ENCODE peak calls at places on chromosome 19, in seven cellular contexts. I is tibial nerve, V is fibroblast of mammary gland, E is GM23248, D is thyroid gland, Q is right atrium auricular region, F is cardiac muscle cell. S is an unnamed sample.
A peak's percentile ranks its signal among the peaks of the same experiment; 100 is the strongest.

GRCh38 chr19:48403606-48404005 is 10.1 kb downstream of the GRIN2D start:
- DNase-seq in I (no peak), Q (no peak), F (peak; percentile 77), D (peak; percentile 36), V (peak; percentile 61), E (peak; percentile 65), S (peak; percentile 51)

GRCh38 chr19:24140099-24140498 is 53.1 kb downstream of the ZNF254 start:
- DNase-seq in V (peak; percentile 84), F (no peak), E (peak; percentile 40), I (no peak), Q (no peak), D (peak; percentile 15), S (peak; percentile 62)

GRCh38 chr19:7888145-7888825 is at the start of gene LRRC8E:
- DNase-seq in D (peak; percentile 74), F (peak; percentile 76), V (peak; percentile 60), I (no peak), E (peak; percentile 88), Q (no peak), S (peak; percentile 43)

GRCh38 chr19:39870171-39870971 is 24.2 kb upstream of the FBL start:
- DNase-seq in E (no peak), V (no peak), Q (no peak), I (no peak), D (no peak), F (peak; percentile 11), S (no peak)

GRCh38 chr19:19747357-19748220 is 14.7 kb upstream of the ZNF14 start:
- DNase-seq in E (no peak), I (no peak), F (no peak), D (no peak), Q (peak; percentile 52), V (no peak), S (no peak)

GRCh38 chr19:17460372-17461230 is at the start of gene NXNL1:
- DNase-seq in F (no peak), Q (no peak), E (no peak), D (no peak), V (no peak), I (no peak), S (no peak)

GRCh38 chr19:2391118-2391725 is 31.2 kb downstream of the TMPRSS9 start:
- DNase-seq in Q (no peak), E (peak; percentile 84), V (peak; percentile 80), I (peak; percentile 55), D (peak; percentile 18), F (peak; percentile 66), S (peak; percentile 82)

GRCh38 chr19:4171676-4172075 is 10.7 kb downstream of the SIRT6 start:
- DNase-seq in Q (no peak), V (no peak), F (no peak), I (no peak), D (no peak), E (no peak), S (no peak)

GRCh38 chr19:3357731-3358391 is 8.5 kb upstream of the NFIC start:
- DNase-seq in F (no peak), I (no peak), E (peak; percentile 45), V (no peak), D (peak; percentile 48), Q (no peak), S (no peak)

GRCh38 chr19:5864725-5865486 is 5.4 kb downstream of the FUT5 start:
- DNase-seq in F (no peak), V (no peak), E (no peak), Q (no peak), D (no peak), I (no peak), S (no peak)

GRCh38 chr19:3670796-3671679 is 29.2 kb downstream of the PIP5K1C start:
- DNase-seq in V (peak; percentile 80), E (peak; percentile 85), I (peak; percentile 65), F (no peak), D (peak; percentile 42), Q (peak; percentile 94), S (peak; percentile 85)

GRCh38 chr19:42064432-42064831 is 5.6 kb downstream of the GRIK5 start:
- DNase-seq in Q (no peak), V (no peak), E (no peak), F (no peak), I (no peak), D (no peak), S (no peak)

GRCh38 chr19:52991021-52991420 is 22.7 kb upstream of the ERVV-1 start:
- DNase-seq in V (peak; percentile 6), E (no peak), F (no peak), D (no peak), Q (no peak), I (no peak), S (no peak)

GRCh38 chr19:8468124-8468523 is 23.3 kb downstream of the HNRNPM start:
- DNase-seq in E (no peak), I (no peak), Q (no peak), F (no peak), V (no peak), D (no peak), S (no peak)

GRCh38 chr19:14916848-14917247 is 24.4 kb upstream of the OR7C2 start:
- DNase-seq in E (peak; percentile 0), I (no peak), V (no peak), Q (no peak), F (no peak), D (no peak), S (no peak)

GRCh38 chr19:33740811-33741396 is 55.8 kb upstream of the KCTD15 start:
- DNase-seq in I (no peak), V (peak; percentile 25), Q (no peak), F (peak; percentile 88), E (peak; percentile 47), D (peak; percentile 35), S (peak; percentile 39)

GRCh38 chr19:18446811-18447359 is 9.0 kb upstream of the ISYNA1 start:
- DNase-seq in D (no peak), V (no peak), Q (no peak), F (no peak), E (no peak), I (no peak), S (no peak)

GRCh38 chr19:34232566-34233481 is 21.5 kb upstream of the GARRE1 start:
- DNase-seq in E (peak; percentile 96), F (no peak), D (peak; percentile 33), V (peak; percentile 92), Q (no peak), I (peak; percentile 19), S (peak; percentile 96)

GRCh38 chr19:42062381-42062780 is 7.6 kb downstream of the GRIK5 start:
- DNase-seq in D (no peak), I (no peak), E (no peak), V (no peak), F (no peak), Q (no peak), S (no peak)

DNA sequence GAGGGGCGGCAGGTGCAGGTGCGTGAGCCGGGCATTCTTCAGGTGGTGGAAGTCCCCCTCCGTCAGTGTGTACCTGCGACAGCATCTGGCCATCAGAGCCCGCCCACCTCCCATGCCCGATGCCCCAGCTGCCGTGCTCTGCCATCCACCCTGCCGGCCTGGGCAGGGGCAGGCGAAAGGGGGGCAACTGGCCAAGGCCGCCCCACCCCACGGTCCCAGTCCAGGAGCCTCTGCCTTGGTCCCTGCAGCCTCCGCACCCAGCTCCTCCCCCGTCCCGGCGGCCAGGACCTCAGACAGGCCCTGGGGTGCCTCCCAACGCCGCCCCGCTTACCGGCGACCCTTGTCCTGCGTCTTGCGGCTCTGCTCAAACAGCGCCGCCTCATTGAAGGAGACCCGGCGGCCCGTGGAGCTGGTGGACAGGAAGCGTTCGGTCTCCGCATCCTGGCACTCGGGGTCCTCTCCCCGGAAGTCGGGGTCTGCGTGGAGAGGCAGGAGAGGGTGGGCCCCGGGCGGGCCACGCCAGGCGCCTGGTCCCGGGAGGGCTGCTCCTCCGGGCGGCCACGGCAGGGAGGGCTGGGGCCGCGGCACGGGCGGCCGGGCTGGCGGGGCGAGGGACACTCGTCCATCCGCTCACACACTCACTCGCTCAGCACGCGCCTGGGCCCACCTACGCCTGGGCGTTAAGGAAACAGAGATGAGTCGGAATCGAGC is 3.0 kb downstream of the CBARP start:
- DNase-seq in Q (no peak), V (no peak), E (no peak), F (no peak), I (no peak), D (no peak), S (no peak)
- H3K4me3 ChIP-seq in Q (no peak overlapping the region), V (no peak overlapping the region), E (no peak overlapping the region), F (no peak overlapping the region), I (no peak overlapping the region), D (no peak overlapping the region), S (no peak overlapping the region)

GRCh38 chr19:51889934-51890333 is 2.2 kb upstream of the ZNF577 start:
- DNase-seq in Q (no peak), F (no peak), E (no peak), V (no peak), I (no peak), D (no peak), S (no peak)

GRCh38 chr19:51887522-51888498 is at the start of gene ZNF577:
- DNase-seq in D (peak; percentile 93), F (peak; percentile 91), V (peak; percentile 93), I (peak; percentile 82), E (peak; percentile 95), Q (peak; percentile 86), S (peak; percentile 93)

DNA sequence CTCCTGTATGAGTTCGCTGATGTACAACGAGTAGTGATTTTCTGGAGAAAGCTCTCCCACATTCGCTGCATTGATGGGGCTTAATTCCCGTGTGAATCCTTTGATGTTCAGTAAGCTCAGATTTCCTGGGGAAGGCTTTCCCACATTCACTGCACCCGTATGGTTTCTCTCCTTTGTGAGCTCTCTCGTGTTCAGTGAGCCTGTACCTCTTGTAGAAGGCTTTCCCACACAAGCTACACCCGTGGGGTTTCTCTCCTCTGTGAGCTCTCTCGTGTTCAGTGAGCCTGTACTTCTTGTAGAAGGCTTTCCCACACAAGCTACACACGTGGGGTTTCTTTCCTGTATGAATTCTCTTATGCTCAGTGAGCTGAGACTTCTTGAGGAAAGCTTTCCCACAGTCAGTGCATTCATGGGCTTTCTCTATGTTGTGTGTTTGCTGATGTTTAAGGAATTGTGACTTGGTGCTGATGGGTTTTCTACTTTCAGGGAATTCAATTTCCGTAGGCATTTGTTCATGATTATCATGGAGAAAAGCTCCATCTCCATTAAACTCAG is 3.5 kb upstream of the ZNF577 start:
- DNase-seq in I (no peak), F (no peak), E (peak; percentile 3), Q (no peak), D (no peak), V (peak; percentile 11), S (no peak)
- H3K4me3 ChIP-seq in I (no peak overlapping the region), F (no peak overlapping the region), E (no peak overlapping the region), Q (no peak overlapping the region), D (no peak overlapping the region), V (no peak overlapping the region), S (no peak overlapping the region)

DNA sequence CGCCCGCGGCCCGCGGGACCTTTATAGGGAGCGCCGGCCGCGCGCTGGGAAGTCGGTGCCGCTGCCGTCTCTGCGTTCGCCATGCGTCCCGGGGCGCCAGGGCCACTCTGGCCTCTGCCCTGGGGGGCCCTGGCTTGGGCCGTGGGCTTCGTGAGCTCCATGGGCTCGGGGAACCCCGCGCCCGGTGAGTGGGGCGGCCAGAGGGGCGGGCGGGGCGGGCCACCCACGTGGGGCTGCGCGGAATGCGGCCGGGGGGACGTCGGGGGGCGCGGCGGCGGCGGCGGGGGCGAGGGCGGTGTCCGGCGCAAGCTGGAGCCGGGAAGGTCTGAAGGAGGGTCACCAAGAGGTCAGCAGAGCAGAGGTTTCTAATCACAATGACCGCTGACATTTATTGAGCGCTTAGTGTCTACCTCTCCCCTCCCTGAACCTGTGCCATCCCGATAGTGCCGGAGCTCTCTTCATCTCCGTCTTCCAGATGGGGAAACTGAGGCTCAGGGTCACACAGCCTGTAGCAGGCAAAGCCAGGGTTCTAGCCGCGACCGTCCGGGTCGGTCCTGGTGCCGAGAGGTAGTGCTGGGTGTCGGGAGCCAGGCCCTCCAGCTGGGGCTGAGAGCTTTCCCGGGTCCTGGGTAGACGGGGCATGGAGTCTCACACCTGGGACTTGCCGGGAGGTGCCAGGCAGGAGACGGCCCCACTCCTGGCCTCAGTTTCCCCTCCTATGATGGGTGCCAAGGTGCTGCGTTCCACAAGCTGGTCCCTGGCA is at the start of gene FSTL3:
- DNase-seq in E (peak; percentile 69), I (no peak), Q (no peak), V (no peak), F (peak; percentile 33), D (no peak), S (peak; percentile 28)
- H3K4me3 ChIP-seq in E (peak within 1 kb of the TSS; percentile 78), I (peak within 1 kb of the TSS; percentile 90), Q (peak within 1 kb of the TSS; percentile 72), V (peak within 1 kb of the TSS; percentile 79), F (peak within 1 kb of the TSS; percentile 31), D (no peak within 1 kb of the TSS), S (peak within 1 kb of the TSS; percentile 81)

GRCh38 chr19:16327501-16327900 is 2.9 kb downstream of the KLF2 start:
- DNase-seq in F (no peak), V (no peak), E (peak; percentile 36), D (no peak), Q (no peak), I (no peak), S (peak; percentile 48)
- H3K4me3 ChIP-seq in F (no peak overlapping the region), V (no peak overlapping the region), E (peak overlapping the region; percentile 94), D (no peak overlapping the region), Q (peak overlapping the region; percentile 78), I (peak overlapping the region; percentile 91), S (peak overlapping the region; percentile 87)